ENCODE peak calls at places on chromosomes 5 and 9, in seven cellular contexts. V is stimulated activated CD4-positive, alpha-beta T cell treated with anti-CD3 and anti-CD28 coated beads, Interleukin-2, amount 100 ng/mL, for 48 hours; H is choroid plexus epithelial cell; A is activated CD8-positive, alpha-beta memory T cell treated with anti-CD3 and anti-CD28 coated beads for 4 hours; D is NCI-H82; R is RCC 7860; F is adrenal gland. Q is an unnamed sample.

GRCh38 chr9:94086468-94086867 is 2.2 kb downstream of the PTPDC1 start:
- DNase-seq in V (no peak), H (peak), A (no peak), D (no peak), R (no peak), F (no peak), Q (no peak)

GRCh38 chr9:124894035-124894740 is 32.3 kb downstream of the ARPC5L start:
- DNase-seq in V (no peak), H (no peak), A (no peak), D (no peak), R (no peak), F (no peak), Q (no peak)

GRCh38 chr5:164184158-164184557 is 678.7 kb downstream of the MAT2B start:
- DNase-seq in V (no peak), H (no peak), A (no peak), D (peak), R (no peak), F (no peak), Q (no peak)

GRCh38 chr9:111662851-111663823 is 1.7 kb downstream of the GNG10 start:
- DNase-seq in V (no peak), H (no peak), A (no peak), D (no peak), R (no peak), F (no peak), Q (peak)

GRCh38 chr9:88532320-88532719 is 2.7 kb upstream of the NXNL2 start:
- DNase-seq in V (no peak), H (peak), A (no peak), D (peak), R (peak), F (no peak), Q (peak)

GRCh38 chr5:127228540-127229184 is 61.9 kb upstream of the MEGF10 start:
- DNase-seq in V (no peak), H (peak), A (no peak), D (peak), R (no peak), F (no peak), Q (no peak)

GRCh38 chr5:136079195-136079985 is 50.6 kb downstream of the TGFBI start:
- DNase-seq in V (no peak), H (no peak), A (no peak), D (peak), R (no peak), F (no peak), Q (no peak)

GRCh38 chr5:157546456-157547100 is 29.0 kb downstream of the ADAM19 start:
- DNase-seq in V (no peak), H (peak), A (no peak), D (no peak), R (no peak), F (no peak), Q (no peak)

GRCh38 chr9:99003308-99003707 is 59.6 kb downstream of the COL15A1 start:
- DNase-seq in V (no peak), H (no peak), A (no peak), D (no peak), R (no peak), F (no peak), Q (no peak)

GRCh38 chr9:118985851-118986250 is 383.4 kb downstream of the BRINP1 start:
- DNase-seq in V (no peak), H (no peak), A (no peak), D (no peak), R (no peak), F (no peak), Q (no peak)

GRCh38 chr5:54742417-54742889 is 224.9 kb downstream of the SNX18 start:
- DNase-seq in V (no peak), H (peak), A (no peak), D (no peak), R (no peak), F (no peak), Q (no peak)

GRCh38 chr5:36079200-36079761 is 12.6 kb upstream of the UGT3A2 start:
- DNase-seq in V (peak), H (peak), A (no peak), D (peak), R (peak), F (peak), Q (no peak)

GRCh38 chr9:18474778-18475177 is 825 bp downstream of the ADAMTSL1 start:
- DNase-seq in V (no peak), H (peak), A (no peak), D (no peak), R (no peak), F (no peak), Q (no peak)

GRCh38 chr9:86407022-86407421 is 52.8 kb upstream of the TUT7 start:
- DNase-seq in V (peak), H (peak), A (no peak), D (no peak), R (peak), F (peak), Q (no peak)

GRCh38 chr9:129838707-129839259 is 3.5 kb downstream of the USP20 start:
- DNase-seq in V (peak), H (peak), A (no peak), D (no peak), R (peak), F (peak), Q (no peak)

GRCh38 chr9:110156902-110157301 is 51.1 kb downstream of the C9orf152 start:
- DNase-seq in V (no peak), H (peak), A (no peak), D (no peak), R (no peak), F (no peak), Q (no peak)

GRCh38 chr9:91187311-91187964 is 174.3 kb downstream of the AUH start:
- DNase-seq in V (no peak), H (no peak), A (no peak), D (no peak), R (no peak), F (no peak), Q (no peak)